ENCODE peak calls at places on chromosome 20, in five cellular contexts. Z, W, O, S and C are unnamed samples.

GRCh38 chr20:50426865-50427739 is 83.1 kb upstream of the PTPN1 start:
- DNase-seq in S (no peak), W (no peak), O (no peak), Z (no peak), C (no peak)

GRCh38 chr20:3221398-3222226 is 12.3 kb downstream of the ITPA start:
- DNase-seq in O (no peak), Z (no peak), W (no peak), S (no peak), C (no peak)

GRCh38 chr20:41690702-41691101 is 72.5 kb upstream of the CHD6 start:
- DNase-seq in Z (no peak), S (no peak), W (no peak), O (no peak), C (no peak)

GRCh38 chr20:41702647-41703046 is 84.5 kb upstream of the CHD6 start:
- DNase-seq in S (no peak), Z (no peak), O (no peak), W (no peak), C (no peak)

GRCh38 chr20:4633379-4633778 is 88.3 kb upstream of the PRND start:
- DNase-seq in S (no peak), Z (no peak), W (no peak), O (no peak), C (no peak)

GRCh38 chr20:33667245-33668086 is 723 bp downstream of the ACTL10 start:
- DNase-seq in S (no peak), W (peak), O (no peak), Z (peak), C (peak)

GRCh38 chr20:16553684-16554083 is 19.6 kb downstream of the KIF16B start:
- DNase-seq in O (no peak), W (no peak), Z (no peak), S (no peak), C (no peak)

GRCh38 chr20:13017235-13017634 is 8.5 kb downstream of the SPTLC3 start:
- DNase-seq in Z (no peak), W (peak), O (no peak), S (no peak), C (no peak)

GRCh38 chr20:58064411-58065010 is 163.9 kb downstream of the ANKRD60 start:
- DNase-seq in O (peak), S (peak), Z (no peak), W (no peak), C (no peak)

GRCh38 chr20:34703573-34704176 is 469 bp upstream of the TP53INP2 start:
- DNase-seq in O (peak), W (peak), Z (peak), S (no peak), C (no peak)

GRCh38 chr20:57622201-57622570 is 2.0 kb upstream of the ZBP1 start:
- DNase-seq in S (no peak), Z (no peak), W (no peak), O (no peak), C (no peak)

GRCh38 chr20:16804793-16805187 is 56.6 kb downstream of the OTOR start:
- DNase-seq in O (no peak), Z (no peak), W (no peak), S (no peak), C (no peak)

GRCh38 chr20:55586626-55587025 is 418.7 kb downstream of the CBLN4 start:
- DNase-seq in O (no peak), W (no peak), S (no peak), Z (no peak), C (no peak)

GRCh38 chr20:61119263-61119662 is 132.8 kb upstream of the CDH4 start:
- DNase-seq in W (no peak), Z (no peak), S (no peak), O (peak), C (no peak)

GRCh38 chr20:60062431-60063336 is 104.5 kb downstream of the CDH26 start:
- DNase-seq in W (peak), Z (no peak), S (no peak), O (no peak), C (no peak)

DNA sequence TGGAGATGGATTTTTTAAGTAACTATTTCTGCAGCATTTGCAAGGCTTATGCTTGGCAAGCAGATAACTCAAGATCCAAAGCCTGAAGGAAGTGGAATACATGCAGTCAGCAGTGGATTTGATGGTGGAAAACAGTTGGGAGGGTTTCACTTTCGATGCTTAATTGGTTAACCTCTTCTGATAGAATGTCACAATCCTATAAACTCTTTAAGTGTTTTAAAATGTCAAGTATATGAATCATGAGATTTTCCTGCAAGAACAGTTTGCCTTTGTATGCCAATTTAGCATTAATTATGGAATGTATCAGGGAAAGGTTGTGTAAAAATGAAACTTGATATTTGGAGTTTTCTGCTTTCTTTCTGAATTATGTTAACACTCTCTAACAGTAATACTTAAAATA is 36.6 kb downstream of the NKX2-4 start:
- DNase-seq in Z (no peak), O (no peak), W (no peak), S (no peak), C (no peak)
- H3K4me3 ChIP-seq in Z (no peak), O (no peak), W (no peak), S (no peak), C (no peak)

GRCh38 chr20:17966432-17967312 is 1.9 kb downstream of the SNX5 start:
- DNase-seq in O (no peak), W (peak), S (no peak), Z (peak), C (peak)
- TF ChIP-seq CTCF in O (no peak), W (peak), S (no peak), Z (peak), C (no peak)

GRCh38 chr20:36865861-36866149 is 10.1 kb upstream of the TLDC2 start:
- DNase-seq in W (no peak), O (no peak), S (no peak), Z (no peak), C (no peak)
- H3K4me3 ChIP-seq in W (no peak), O (no peak), S (no peak), Z (no peak), C (no peak)

GRCh38 chr20:8398289-8399051 is 266.4 kb downstream of the PLCB1 start:
- DNase-seq in O (no peak), Z (no peak), S (no peak), W (no peak), C (no peak)
- TF ChIP-seq CTCF in O (no peak), Z (peak), S (no peak), W (no peak), C (no peak)

GRCh38 chr20:63496404-63497120 is 2.3 kb downstream of the EEF1A2 start:
- DNase-seq in O (no peak), Z (no peak), S (no peak), W (no peak), C (no peak)

GRCh38 chr20:63498950-63499332 is at the start of gene EEF1A2:
- DNase-seq in S (no peak), Z (peak), O (no peak), W (no peak), C (no peak)

GRCh38 chr20:63495771-63496403 is 3.0 kb downstream of the EEF1A2 start:
- DNase-seq in W (no peak), Z (peak), O (no peak), S (peak), C (peak)

GRCh38 chr20:63497946-63498935 is 642 bp downstream of the EEF1A2 start:
- DNase-seq in Z (no peak), S (no peak), O (no peak), W (peak), C (no peak)

GRCh38 chr20:63497138-63497945 is 1.5 kb downstream of the EEF1A2 start:
- DNase-seq in O (no peak), S (no peak), W (no peak), Z (no peak), C (no peak)
- H3K4me3 ChIP-seq in O (peak), S (no peak), W (no peak), Z (no peak), C (no peak)

GRCh38 chr20:48294942-48295341 is 509.7 kb upstream of the SULF2 start:
- DNase-seq in O (no peak), S (no peak), Z (no peak), W (no peak), C (no peak)

GRCh38 chr20:48295966-48296421 is 510.7 kb upstream of the SULF2 start:
- DNase-seq in O (no peak), S (no peak), W (peak), Z (no peak), C (no peak)

GRCh38 chr20:48294196-48294595 is 508.9 kb upstream of the SULF2 start:
- DNase-seq in S (no peak), Z (peak), O (no peak), W (peak), C (no peak)

GRCh38 chr20:48292806-48293205 is 507.5 kb upstream of the SULF2 start:
- DNase-seq in W (no peak), Z (no peak), O (no peak), S (no peak), C (no peak)

DNA sequence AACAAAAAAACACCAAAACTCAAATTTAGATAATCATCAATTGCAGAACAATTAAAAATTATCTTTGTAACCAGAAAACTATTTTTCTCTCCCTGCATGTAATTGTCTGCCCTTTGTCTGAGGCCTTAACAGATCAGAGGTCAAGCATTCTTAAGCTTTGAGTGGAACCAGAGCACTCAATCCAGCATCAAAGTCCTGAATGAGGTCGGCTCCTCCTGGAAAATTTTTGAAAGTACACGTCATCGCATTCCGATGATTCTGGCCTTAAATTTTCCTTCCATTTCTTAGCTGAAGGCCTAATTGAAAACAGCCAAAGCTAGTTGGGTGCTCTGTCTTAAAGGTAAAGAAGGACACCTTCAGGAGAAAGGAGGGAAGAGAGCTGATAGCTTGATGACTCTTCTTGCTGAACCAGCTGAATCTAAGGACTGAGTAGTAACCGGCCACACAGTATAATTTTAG is 510.2 kb upstream of the SULF2 start:
- DNase-seq in Z (no peak), S (peak), O (no peak), W (peak), C (no peak)
- TF ChIP-seq CTCF in Z (peak), S (no peak), O (no peak), W (peak), C (no peak)

GRCh38 chr20:26209171-26209941 is 512.7 kb upstream of the ZNF337 start:
- DNase-seq in Z (no peak), W (no peak), S (no peak), O (no peak), C (peak)
- H3K4me3 ChIP-seq in Z (no peak), W (peak), S (peak), O (peak), C (no peak)